ENCODE peak calls at places on chromosomes 7 and 10, in six cellular contexts. A is left lung, W is prostate gland, B is tibial nerve, D is left ventricle myocardium inferior, S is fibroblast of villous mesenchyme. Z is an unnamed sample.
A peak's percentile ranks its signal among the peaks of the same experiment; 100 is the strongest.

GRCh38 chr7:12244129-12244528 is 33.0 kb downstream of the TMEM106B start:
- DNase-seq in A (no peak), W (no peak), B (no peak), D (no peak), S (peak; percentile 24), Z (peak; percentile 2)

GRCh38 chr10:129768437-129769355 is 195.4 kb downstream of the EBF3 start:
- DNase-seq in A (peak; percentile 67), W (no peak), B (no peak), D (no peak), S (no peak), Z (no peak)

GRCh38 chr7:27190284-27190748 is 5.3 kb upstream of the HOXA11 start:
- DNase-seq in A (no peak), W (peak; percentile 27), B (no peak), D (no peak), S (no peak), Z (no peak)

GRCh38 chr7:2409745-2410414 is 6.5 kb downstream of the CHST12 start:
- DNase-seq in A (peak; percentile 53), W (no peak), B (no peak), D (no peak), S (no peak), Z (no peak)

GRCh38 chr10:100508691-100509150 is 10.9 kb downstream of the SEC31B start:
- DNase-seq in A (no peak), W (no peak), B (no peak), D (no peak), S (peak; percentile 61), Z (peak; percentile 50)

GRCh38 chr7:129391546-129392211 is 42.6 kb upstream of the STRIP2 start:
- DNase-seq in A (no peak), W (no peak), B (no peak), D (no peak), S (no peak), Z (no peak)

GRCh38 chr7:135575296-135575695 is 17.6 kb downstream of the NUP205 start:
- DNase-seq in A (no peak), W (no peak), B (no peak), D (no peak), S (peak; percentile 7), Z (no peak)

GRCh38 chr10:31188792-31189406 is 130.1 kb upstream of the ZEB1 start:
- DNase-seq in A (no peak), W (no peak), B (no peak), D (no peak), S (peak; percentile 48), Z (peak; percentile 9)

GRCh38 chr10:89355373-89355772 is 22.5 kb upstream of the IFIT1B start:
- DNase-seq in A (no peak), W (no peak), B (no peak), D (no peak), S (peak; percentile 77), Z (peak; percentile 69)

GRCh38 chr10:67696029-67696428 is at the start of gene CTNNA3:
- DNase-seq in A (no peak), W (no peak), B (no peak), D (no peak), S (no peak), Z (no peak)

GRCh38 chr10:30373596-30374327 is 24.7 kb upstream of the MTPAP start:
- DNase-seq in A (peak; percentile 35), W (no peak), B (no peak), D (no peak), S (no peak), Z (no peak)

GRCh38 chr10:6097063-6097462 is 8.2 kb downstream of the RBM17 start:
- DNase-seq in A (no peak), W (no peak), B (no peak), D (no peak), S (no peak), Z (no peak)

GRCh38 chr10:95793401-95794045 is 37.6 kb downstream of the ENTPD1 start:
- DNase-seq in A (no peak), W (no peak), B (peak; percentile 30), D (no peak), S (no peak), Z (no peak)

GRCh38 chr7:12884856-12885440 is 197.5 kb downstream of the ARL4A start:
- DNase-seq in A (no peak), W (no peak), B (no peak), D (no peak), S (peak; percentile 0), Z (peak; percentile 30)

GRCh38 chr7:945147-945555 is 9.3 kb downstream of the ADAP1 start:
- DNase-seq in A (peak; percentile 72), W (no peak), B (no peak), D (no peak), S (no peak), Z (no peak)

GRCh38 chr10:132676193-132676891 is 109.6 kb downstream of the NKX6-2 start:
- DNase-seq in A (peak; percentile 65), W (no peak), B (no peak), D (no peak), S (no peak), Z (no peak)

GRCh38 chr7:107051376-107051775 is 6.9 kb downstream of the PRKAR2B start:
- DNase-seq in A (no peak), W (no peak), B (no peak), D (no peak), S (peak; percentile 45), Z (peak; percentile 37)

GRCh38 chr7:55556031-55556430 is 16.3 kb downstream of the VOPP1 start:
- DNase-seq in A (no peak), W (no peak), B (no peak), D (no peak), S (no peak), Z (no peak)

GRCh38 chr7:96427143-96427542 is 105.2 kb upstream of the SLC25A13 start:
- DNase-seq in A (no peak), W (no peak), B (no peak), D (no peak), S (no peak), Z (no peak)

GRCh38 chr7:54697659-54698186 is 61.3 kb downstream of the SEC61G start:
- DNase-seq in A (peak; percentile 75), W (no peak), B (no peak), D (no peak), S (no peak), Z (no peak)

GRCh38 chr7:100007887-100008286 is 7.5 kb upstream of the ZKSCAN1 start:
- DNase-seq in A (no peak), W (no peak), B (no peak), D (no peak), S (no peak), Z (no peak)

GRCh38 chr7:134029-134428 is 58.3 kb upstream of the FAM20C start:
- DNase-seq in A (peak; percentile 41), W (no peak), B (no peak), D (no peak), S (no peak), Z (no peak)

GRCh38 chr7:47478017-47478344 is 103.9 kb downstream of the TNS3 start:
- DNase-seq in A (no peak), W (no peak), B (no peak), D (no peak), S (no peak), Z (peak; percentile 45)

GRCh38 chr10:73997479-73997805 is 474 bp upstream of the VCL start:
- DNase-seq in A (no peak), W (no peak), B (no peak), D (no peak), S (no peak), Z (no peak)

GRCh38 chr10:8053446-8054242 is 844 bp upstream of the GATA3 start:
- DNase-seq in A (no peak), W (peak; percentile 93), B (no peak), D (peak; percentile 78), S (peak; percentile 75), Z (peak; percentile 65)

GRCh38 chr10:68880181-68880580 is 20.9 kb upstream of the DDX50 start:
- DNase-seq in A (no peak), W (no peak), B (no peak), D (no peak), S (no peak), Z (no peak)

GRCh38 chr10:68876919-68877250 is 24.2 kb upstream of the DDX50 start:
- DNase-seq in A (no peak), W (no peak), B (no peak), D (no peak), S (no peak), Z (no peak)

GRCh38 chr10:68879628-68880027 is 21.5 kb upstream of the DDX50 start:
- DNase-seq in A (no peak), W (no peak), B (no peak), D (no peak), S (no peak), Z (no peak)

GRCh38 chr10:68877482-68877881 is 23.6 kb upstream of the DDX50 start:
- DNase-seq in A (no peak), W (no peak), B (no peak), D (no peak), S (no peak), Z (no peak)

GRCh38 chr10:68878463-68878862 is 22.7 kb upstream of the DDX50 start:
- DNase-seq in A (no peak), W (no peak), B (no peak), D (no peak), S (no peak), Z (no peak)
- H3K4me3 ChIP-seq in A (no peak overlapping the region), W (no peak overlapping the region), B (no peak overlapping the region), D (no peak overlapping the region), S (no peak overlapping the region), Z (no peak overlapping the region)

GRCh38 chr7:95046494-95047240 is 139.3 kb downstream of the PPP1R9A start:
- DNase-seq in A (no peak), W (no peak), B (no peak), D (no peak), S (no peak), Z (no peak)

GRCh38 chr7:95047291-95047690 is 139.9 kb downstream of the PPP1R9A start:
- DNase-seq in A (no peak), W (no peak), B (no peak), D (no peak), S (no peak), Z (no peak)

GRCh38 chr7:95045236-95045923 is 138.0 kb downstream of the PPP1R9A start:
- DNase-seq in A (no peak), W (no peak), B (no peak), D (no peak), S (no peak), Z (peak; percentile 27)
- TF ChIP-seq CTCF in A (no peak), W (no peak), B (no peak), D (peak; percentile 10), S (no peak), Z (peak; percentile 48)

GRCh38 chr7:41887446-41887845 is 184.6 kb upstream of the INHBA start:
- DNase-seq in A (no peak), W (no peak), B (no peak), D (no peak), S (no peak), Z (peak; percentile 11)
- H3K4me3 ChIP-seq in A (no peak overlapping the region), W (no peak overlapping the region), B (no peak overlapping the region), D (no peak overlapping the region), S (no peak overlapping the region), Z (no peak overlapping the region)

DNA sequence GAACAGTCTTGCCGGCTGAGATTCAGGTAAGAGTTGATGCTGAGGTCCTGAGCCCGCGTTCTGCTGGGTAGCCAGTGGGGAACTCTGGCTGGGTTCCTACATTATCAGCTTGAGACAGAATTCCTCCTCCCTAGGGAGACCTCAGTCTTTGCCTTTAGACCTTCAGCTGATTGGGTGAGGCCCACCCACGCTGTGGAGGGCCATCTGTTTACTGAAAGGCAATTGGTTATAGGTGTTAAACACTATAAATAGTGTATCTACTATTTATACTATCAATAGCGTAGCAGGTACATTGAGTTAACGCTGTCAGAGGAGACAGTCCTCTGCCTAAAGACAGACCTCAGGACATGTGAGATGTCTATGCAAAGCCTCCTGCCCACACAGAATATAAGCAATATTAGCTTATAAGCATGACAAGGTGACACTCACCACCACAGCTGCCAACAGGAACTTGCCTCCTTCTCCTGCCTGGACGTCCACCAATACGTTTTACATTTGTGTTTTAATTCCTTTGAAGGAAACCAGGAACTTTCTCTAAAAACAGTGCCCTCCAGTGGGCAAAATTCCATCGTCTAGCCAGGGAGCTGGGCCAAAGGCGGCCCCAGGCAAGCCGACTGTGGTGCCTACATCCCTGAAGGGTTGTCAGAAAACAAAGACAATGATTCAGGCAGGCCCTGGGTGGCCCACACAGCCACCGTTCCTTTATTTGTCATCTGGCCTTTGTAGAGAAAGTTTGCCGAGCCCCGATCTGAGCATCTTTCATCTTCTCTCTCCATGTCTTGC is 58.8 kb downstream of the INSIG1 start:
- DNase-seq in A (peak; percentile 32), W (no peak), B (no peak), D (no peak), S (peak; percentile 18), Z (no peak)
- TF ChIP-seq CTCF in A (no peak), W (no peak), B (no peak), D (no peak), S (peak; percentile 32), Z (peak; percentile 20)

Z was measured in AG10803.